ENCODE peak calls at places on chromosomes 2 and 18, in ten cellular contexts. V, X, K, B, E, A, J, C, M and Q are unnamed samples.

GRCh38 chr2:65529419-65529818 is 97.0 kb upstream of the SPRED2 start:
- DNase-seq in E (no peak), X (no peak), V (no peak), C (no peak), J (no peak), M (no peak), K (no peak), A (no peak), B (no peak), Q (no peak)

GRCh38 chr2:48635786-48636185 is 18.1 kb downstream of the GTF2A1L start:
- DNase-seq in K (no peak), J (no peak), V (no peak), X (no peak), M (no peak), C (no peak), A (no peak), B (no peak), E (no peak), Q (no peak)

GRCh38 chr18:79597176-79598045 is 82.2 kb upstream of the CTDP1 start:
- DNase-seq in X (no peak), C (no peak), E (peak; percentile 11), A (peak; percentile 7), K (no peak), B (no peak), M (no peak), V (peak; percentile 57), J (peak; percentile 46), Q (peak; percentile 39)

GRCh38 chr18:21404426-21404825 is 162.4 kb downstream of the GREB1L start:
- DNase-seq in J (no peak), C (no peak), B (no peak), E (no peak), M (no peak), V (no peak), X (no peak), K (no peak), A (no peak), Q (no peak)

GRCh38 chr2:197158138-197158537 is 152.4 kb downstream of the ANKRD44 start:
- DNase-seq in X (no peak), E (no peak), K (no peak), V (no peak), M (no peak), J (no peak), C (no peak), A (no peak), B (no peak), Q (no peak)

GRCh38 chr2:57314682-57315081 is 731.9 kb upstream of the VRK2 start:
- DNase-seq in V (no peak), K (no peak), C (no peak), X (no peak), M (no peak), J (no peak), A (no peak), E (no peak), B (no peak), Q (no peak)

GRCh38 chr2:67876176-67876575 is 186.6 kb downstream of the C1D start:
- DNase-seq in C (no peak), V (no peak), E (no peak), A (no peak), B (no peak), X (no peak), J (no peak), K (no peak), M (no peak), Q (no peak)

GRCh38 chr18:22282311-22283235 is 113.2 kb downstream of the GATA6 start:
- DNase-seq in J (peak; percentile 59), E (no peak), K (no peak), V (no peak), M (no peak), A (no peak), B (peak; percentile 90), X (no peak), C (peak; percentile 97), Q (no peak)

GRCh38 chr18:80231151-80231550 is 16.2 kb downstream of the PARD6G start:
- DNase-seq in X (no peak), K (no peak), A (no peak), J (no peak), E (no peak), C (no peak), V (no peak), M (no peak), B (no peak), Q (no peak)

GRCh38 chr18:45628979-45629958 is 14.0 kb downstream of the SLC14A2 start:
- DNase-seq in E (no peak), A (no peak), X (no peak), M (no peak), K (no peak), B (no peak), J (no peak), V (no peak), C (peak; percentile 45), Q (no peak)

GRCh38 chr2:59996830-59997229 is 556.6 kb downstream of the BCL11A start:
- DNase-seq in E (no peak), X (no peak), J (no peak), K (no peak), C (no peak), M (no peak), B (no peak), V (no peak), A (no peak), Q (no peak)

GRCh38 chr2:10302479-10303173 is at the start of gene HPCAL1:
- DNase-seq in A (peak; percentile 90), J (peak; percentile 95), M (peak; percentile 90), E (peak; percentile 90), B (no peak), K (peak; percentile 69), C (peak; percentile 89), X (peak; percentile 93), V (peak; percentile 93), Q (peak; percentile 94)

GRCh38 chr2:239594772-239595608 is 194.2 kb upstream of the HDAC4 start:
- DNase-seq in E (no peak), J (peak; percentile 27), X (peak; percentile 24), A (peak; percentile 4), C (no peak), B (no peak), V (peak; percentile 41), M (no peak), K (no peak), Q (peak; percentile 34)

GRCh38 chr2:177972782-177973181 is 99.8 kb downstream of the PDE11A start:
- DNase-seq in K (no peak), X (no peak), V (no peak), B (no peak), C (no peak), A (no peak), J (no peak), E (no peak), M (no peak), Q (no peak)

GRCh38 chr2:190759749-190760213 is 110.9 kb downstream of the NAB1 start:
- DNase-seq in M (no peak), C (peak; percentile 85), X (no peak), V (no peak), J (no peak), A (no peak), B (peak; percentile 26), E (no peak), K (no peak), Q (no peak)

GRCh38 chr18:8822643-8823042 is 117.3 kb downstream of the MTCL1 start:
- DNase-seq in E (no peak), V (no peak), K (no peak), J (no peak), X (no peak), A (no peak), C (no peak), B (no peak), M (no peak), Q (no peak)
- H3K36me3 ChIP-seq in E (peaks cover 6% of the 10 kb centered on the region), V (peaks cover 6% of the 10 kb centered on the region), K (no peaks in the 10 kb centered on the region), J (no peaks in the 10 kb centered on the region), X (peaks cover 55% of the 10 kb centered on the region), A (no peaks in the 10 kb centered on the region), C (no peaks in the 10 kb centered on the region), B (peaks cover 6% of the 10 kb centered on the region), M (no peaks in the 10 kb centered on the region), Q (peaks cover 3% of the 10 kb centered on the region)

GRCh38 chr2:26197516-26197915 is 24.6 kb downstream of the GAREM2 start:
- DNase-seq in M (no peak), E (no peak), V (no peak), K (no peak), B (no peak), A (no peak), J (no peak), X (no peak), C (no peak), Q (no peak)

GRCh38 chr2:26203906-26204305 is 31.0 kb downstream of the GAREM2 start:
- DNase-seq in E (no peak), V (peak; percentile 21), B (no peak), J (no peak), X (no peak), M (no peak), A (no peak), K (no peak), C (no peak), Q (no peak)

GRCh38 chr2:26203091-26203490 is 30.2 kb downstream of the GAREM2 start:
- DNase-seq in A (no peak), E (no peak), X (no peak), K (no peak), B (no peak), V (no peak), M (no peak), C (no peak), J (no peak), Q (no peak)
- H3K36me3 ChIP-seq in A (peaks cover 21% of the 10 kb centered on the region), E (peaks cover 99% of the 10 kb centered on the region), X (peaks cover 100% of the 10 kb centered on the region), K (peaks cover 54% of the 10 kb centered on the region), B (peaks cover 5% of the 10 kb centered on the region), V (peaks cover 11% of the 10 kb centered on the region), M (peaks cover 70% of the 10 kb centered on the region), C (peaks cover 37% of the 10 kb centered on the region), J (no peaks in the 10 kb centered on the region), Q (peaks cover 89% of the 10 kb centered on the region)

GRCh38 chr2:101858246-101858645 is 133.5 kb upstream of the IL1R2 start:
- DNase-seq in K (no peak), M (no peak), A (no peak), C (no peak), V (no peak), E (no peak), B (peak; percentile 26), X (no peak), J (no peak), Q (no peak)
- H3K36me3 ChIP-seq in K (peaks cover 57% of the 10 kb centered on the region), M (peaks cover under 1% of the 10 kb centered on the region), A (peaks cover 8% of the 10 kb centered on the region), C (peaks cover 27% of the 10 kb centered on the region), V (no peaks in the 10 kb centered on the region), E (peaks cover 63% of the 10 kb centered on the region), B (peaks cover 1% of the 10 kb centered on the region), X (peaks cover 90% of the 10 kb centered on the region), J (no peaks in the 10 kb centered on the region), Q (no peaks in the 10 kb centered on the region)

GRCh38 chr2:127283275-127283674 is 10.7 kb downstream of the ERCC3 start:
- DNase-seq in B (no peak), K (no peak), E (no peak), X (no peak), J (no peak), V (no peak), M (no peak), A (no peak), C (no peak), Q (no peak)

GRCh38 chr2:127277028-127277427 is 16.9 kb downstream of the ERCC3 start:
- DNase-seq in A (no peak), V (no peak), C (no peak), X (no peak), B (no peak), J (no peak), M (no peak), E (no peak), K (no peak), Q (no peak)

GRCh38 chr2:127278959-127279358 is 15.0 kb downstream of the ERCC3 start:
- DNase-seq in C (no peak), V (no peak), A (no peak), E (no peak), K (no peak), M (no peak), X (no peak), J (no peak), B (no peak), Q (no peak)

GRCh38 chr2:127280693-127281092 is 13.3 kb downstream of the ERCC3 start:
- DNase-seq in A (no peak), C (no peak), K (no peak), X (no peak), J (no peak), M (no peak), B (no peak), V (no peak), E (no peak), Q (no peak)

GRCh38 chr2:127279781-127280180 is 14.2 kb downstream of the ERCC3 start:
- DNase-seq in E (no peak), A (no peak), V (no peak), X (no peak), J (no peak), C (no peak), B (no peak), M (no peak), K (no peak), Q (no peak)
- H3K36me3 ChIP-seq in E (peaks cover 95% of the 10 kb centered on the region), A (peaks cover 13% of the 10 kb centered on the region), V (peaks cover 18% of the 10 kb centered on the region), X (peaks cover 98% of the 10 kb centered on the region), J (peaks cover 19% of the 10 kb centered on the region), C (peaks cover 39% of the 10 kb centered on the region), B (peaks cover 4% of the 10 kb centered on the region), M (peaks cover 78% of the 10 kb centered on the region), K (peaks cover 64% of the 10 kb centered on the region), Q (no peaks in the 10 kb centered on the region)